ENCODE peak calls at places on chromosome 10, in nine cellular contexts. H is WTC11; R is smooth muscle cell of the brain vasculature; G is cardiac fibroblast; Q is activated CD8-positive, alpha-beta memory T cell treated with anti-CD3 and anti-CD28 coated beads for 24 hours; J is thoracic aorta; K is CD4-positive, alpha-beta memory T cell; F is stimulated activated CD8-positive, alpha-beta memory T cell treated with anti-CD3 and anti-CD28 coated beads, Interleukin-15, amount 100 ng/mL, for 24 hours; Z is WERI-Rb-1. P is an unnamed sample.

GRCh38 chr10:3357729-3358128 is 185.1 kb upstream of the PITRM1 start:
- DNase-seq in F (no peak), H (no peak), J (no peak), Z (no peak), Q (no peak), K (no peak), G (no peak), R (no peak), P (peak)

GRCh38 chr10:84195044-84195830 is 900 bp downstream of the CDHR1 start:
- DNase-seq in F (no peak), Z (no peak), J (no peak), G (no peak), Q (no peak), K (no peak), H (no peak), R (no peak), P (no peak)

GRCh38 chr10:101303087-101303753 is 50.7 kb upstream of the BTRC start:
- DNase-seq in H (no peak), R (no peak), F (no peak), Z (no peak), J (no peak), Q (no peak), K (no peak), G (no peak), P (no peak)

GRCh38 chr10:103739039-103739764 is 116.2 kb downstream of the SH3PXD2A start:
- DNase-seq in J (no peak), Q (no peak), H (no peak), G (peak), R (peak), Z (peak), F (no peak), K (no peak), P (no peak)

GRCh38 chr10:4804505-4804904 is 21.5 kb upstream of the AKR1E2 start:
- DNase-seq in H (no peak), K (no peak), Z (no peak), Q (no peak), R (no peak), G (peak), J (no peak), F (no peak), P (no peak)

GRCh38 chr10:95391570-95392249 is 100.9 kb upstream of the PDLIM1 start:
- DNase-seq in F (no peak), J (no peak), Q (no peak), Z (no peak), K (no peak), H (peak), R (peak), G (peak), P (peak)

GRCh38 chr10:83934062-83934461 is 205.2 kb upstream of the GHITM start:
- DNase-seq in J (no peak), H (no peak), Q (no peak), G (no peak), F (no peak), K (no peak), Z (no peak), R (no peak), P (no peak)

GRCh38 chr10:75430000-75430763 is 1.2 kb upstream of the LRMDA start:
- DNase-seq in J (no peak), K (no peak), G (peak), R (no peak), Z (peak), H (peak), F (no peak), Q (no peak), P (peak)

GRCh38 chr10:91144961-91145360 is 75.5 kb upstream of the PCGF5 start:
- DNase-seq in F (no peak), H (no peak), R (no peak), Q (no peak), Z (no peak), J (no peak), G (no peak), K (no peak), P (no peak)

P was measured in Kasumi-1.